ENCODE peak calls at places on chromosomes 7 and 10, in ten cellular contexts. U, W, S, J, N, X, M, O, Z and Y are unnamed samples.
A peak's percentile ranks its signal among the peaks of the same experiment; 100 is the strongest.

GRCh38 chr7:53744361-53744760 is 708.9 kb downstream of the POM121L12 start:
- DNase-seq in U (no peak), W (no peak), S (no peak), J (peak; percentile 4), N (no peak), X (no peak), M (peak; percentile 4), O (no peak), Z (no peak), Y (no peak)

GRCh38 chr10:11823122-11823988 is at the start of gene PROSER2:
- DNase-seq in U (no peak), W (no peak), S (no peak), J (peak; percentile 64), N (peak; percentile 70), X (peak; percentile 15), M (peak; percentile 87), O (no peak), Z (peak; percentile 14), Y (peak; percentile 73)

GRCh38 chr10:131141645-131142445 is 169.7 kb downstream of the TCERG1L start:
- DNase-seq in U (peak; percentile 81), W (peak; percentile 44), S (no peak), J (no peak), N (peak; percentile 21), X (no peak), M (peak; percentile 61), O (no peak), Z (peak; percentile 81), Y (no peak)

GRCh38 chr10:16565604-16566003 is 43.9 kb upstream of the C1QL3 start:
- DNase-seq in U (no peak), W (no peak), S (no peak), J (no peak), N (no peak), X (no peak), M (no peak), O (no peak), Z (no peak), Y (no peak)

GRCh38 chr7:1779445-1779844 is 109.4 kb downstream of the ELFN1 start:
- DNase-seq in U (no peak), W (no peak), S (no peak), J (no peak), N (no peak), X (no peak), M (no peak), O (no peak), Z (no peak), Y (no peak)

GRCh38 chr10:68403701-68404100 is 3.4 kb downstream of the RUFY2 start:
- DNase-seq in U (no peak), W (no peak), S (no peak), J (no peak), N (no peak), X (no peak), M (no peak), O (no peak), Z (no peak), Y (no peak)

GRCh38 chr10:32962541-32962940 is 4.5 kb upstream of the ITGB1 start:
- DNase-seq in U (no peak), W (no peak), S (no peak), J (no peak), N (no peak), X (no peak), M (no peak), O (no peak), Z (no peak), Y (no peak)

GRCh38 chr7:70583965-70584883 is 547.7 kb upstream of the GALNT17 start:
- DNase-seq in U (no peak), W (no peak), S (no peak), J (no peak), N (no peak), X (no peak), M (no peak), O (no peak), Z (peak; percentile 66), Y (no peak)

GRCh38 chr7:130721486-130722277 is 12.3 kb downstream of the KLF14 start:
- DNase-seq in U (peak; percentile 63), W (peak; percentile 73), S (no peak), J (no peak), N (peak; percentile 73), X (peak; percentile 13), M (peak; percentile 64), O (no peak), Z (peak; percentile 64), Y (peak; percentile 73)

GRCh38 chr10:11597470-11597869 is 14.0 kb downstream of the USP6NL start:
- DNase-seq in U (no peak), W (no peak), S (no peak), J (no peak), N (no peak), X (no peak), M (no peak), O (no peak), Z (no peak), Y (no peak)